ENCODE peak calls at places on chromosomes 6 and 20, in four cellular contexts. J is HFFc6, W is epithelial cell of prostate, U is AML-193. X is an unnamed sample.

GRCh38 chr6:31180500-31180899 is 10.0 kb upstream of the POU5F1 start:
- DNase-seq in U (no peak), W (no peak), J (no peak), X (peak)

GRCh38 chr6:142846459-142846831 is 98.5 kb downstream of the HIVEP2 start:
- DNase-seq in U (no peak), W (no peak), J (peak), X (no peak)

GRCh38 chr20:4519530-4519929 is 202.2 kb upstream of the PRND start:
- DNase-seq in J (no peak), U (peak), W (no peak), X (no peak)

GRCh38 chr6:40579101-40579500 is 8.1 kb downstream of the LRFN2 start:
- DNase-seq in W (no peak), J (no peak), U (no peak), X (no peak)

GRCh38 chr20:46571418-46571817 is 21.0 kb upstream of the OCSTAMP start:
- DNase-seq in J (no peak), W (no peak), U (no peak), X (no peak)

GRCh38 chr6:157224957-157225574 is 98.3 kb downstream of the TMEM242 start:
- DNase-seq in U (no peak), W (no peak), J (no peak), X (no peak)

GRCh38 chr6:134637847-134638438 is 312.0 kb downstream of the ALDH8A1 start:
- DNase-seq in J (no peak), W (no peak), U (no peak), X (no peak)

GRCh38 chr20:36493013-36493800 is 48.1 kb upstream of the MYL9 start:
- DNase-seq in W (no peak), J (no peak), U (peak), X (no peak)

GRCh38 chr6:45436544-45437440 is 59.1 kb upstream of the SUPT3H start:
- DNase-seq in W (no peak), U (peak), J (peak), X (no peak)

GRCh38 chr6:136487746-136488145 is 62.5 kb downstream of the MAP7 start:
- DNase-seq in U (no peak), J (no peak), W (no peak), X (no peak)

GRCh38 chr6:42727084-42727601 is 4.7 kb upstream of the PRPH2 start:
- DNase-seq in W (no peak), U (no peak), J (peak), X (no peak)

GRCh38 chr6:35596448-35597442 is 84.0 kb upstream of the TULP1 start:
- DNase-seq in W (no peak), U (no peak), J (peak), X (no peak)

GRCh38 chr6:66361886-66362285 is 654.9 kb upstream of the EYS start:
- DNase-seq in J (no peak), W (no peak), U (no peak), X (no peak)

GRCh38 chr6:42452171-42453026 is 673 bp upstream of the TRERF1 start:
- DNase-seq in W (no peak), U (peak), J (peak), X (peak)

GRCh38 chr20:6697228-6697972 is 70.1 kb upstream of the BMP2 start:
- DNase-seq in J (no peak), W (no peak), U (no peak), X (no peak)

GRCh38 chr6:7723041-7723447 is 2.9 kb upstream of the BMP6 start:
- DNase-seq in U (peak), J (peak), W (no peak), X (no peak)

GRCh38 chr6:9140181-9140580 is 704.8 kb upstream of the SLC35B3 start:
- DNase-seq in W (no peak), J (no peak), U (no peak), X (no peak)

GRCh38 chr6:84033523-84034451 is at the start of gene MRAP2:
- DNase-seq in J (no peak), U (no peak), W (no peak), X (no peak)

GRCh38 chr6:137165375-137166246 is 7.8 kb downstream of the IL22RA2 start:
- DNase-seq in J (peak), U (peak), W (no peak), X (no peak)

GRCh38 chr6:45923831-45924391 is 91.7 kb downstream of the CLIC5 start:
- DNase-seq in J (peak), W (peak), U (no peak), X (no peak)

GRCh38 chr6:89574860-89575561 is 63.5 kb downstream of the LYRM2 start:
- DNase-seq in U (no peak), J (no peak), W (no peak), X (no peak)

GRCh38 chr20:18428490-18429173 is 38.2 kb downstream of the DZANK1 start:
- DNase-seq in U (no peak), W (no peak), J (no peak), X (no peak)

GRCh38 chr6:37696841-37697735 is 595 bp downstream of the MDGA1 start:
- DNase-seq in J (no peak), U (no peak), W (no peak), X (no peak)

GRCh38 chr20:9068232-9068781 is 580 bp upstream of the PLCB4 start:
- DNase-seq in J (no peak), U (no peak), W (no peak), X (no peak)

GRCh38 chr6:41560440-41561192 is 14.4 kb downstream of the FOXP4 start:
- DNase-seq in W (no peak), J (no peak), U (peak), X (no peak)

GRCh38 chr6:108383967-108384366 is 89.1 kb downstream of the AFG1L start:
- DNase-seq in W (no peak), J (peak), U (no peak), X (no peak)

GRCh38 chr6:166614589-166614988 is 12.5 kb downstream of the RPS6KA2 start:
- DNase-seq in J (no peak), W (no peak), U (no peak), X (no peak)

GRCh38 chr20:56626367-56627121 is 2.6 kb upstream of the TFAP2C start:
- DNase-seq in J (no peak), U (no peak), W (no peak), X (no peak)

GRCh38 chr6:43933111-43933885 is 163.3 kb downstream of the VEGFA start:
- DNase-seq in U (no peak), J (no peak), W (no peak), X (no peak)

GRCh38 chr6:125798734-125799510 is 8.2 kb downstream of the NCOA7 start:
- DNase-seq in J (no peak), W (no peak), U (peak), X (no peak)

GRCh38 chr20:49712918-49713778 is 530 bp downstream of the B4GALT5 start:
- DNase-seq in W (no peak), J (no peak), U (peak), X (no peak)

GRCh38 chr6:35091353-35092083 is 49.6 kb downstream of the TCP11 start:
- DNase-seq in J (no peak), W (no peak), U (no peak), X (no peak)

GRCh38 chr20:57618091-57618765 is 2.0 kb downstream of the ZBP1 start:
- DNase-seq in W (no peak), J (peak), U (no peak), X (no peak)

GRCh38 chr6:157644043-157644810 is 178.8 kb upstream of the SNX9 start:
- DNase-seq in U (peak), J (peak), W (no peak), X (no peak)

GRCh38 chr6:144559865-144560603 is 274.9 kb downstream of the UTRN start:
- DNase-seq in J (peak), W (no peak), U (no peak), X (no peak)

GRCh38 chr6:48183816-48184215 is 72.8 kb upstream of the PTCHD4 start:
- DNase-seq in J (no peak), W (no peak), U (no peak), X (no peak)

GRCh38 chr6:71745525-71745924 is 140.8 kb upstream of the RIMS1 start:
- DNase-seq in U (no peak), J (no peak), W (no peak), X (no peak)

GRCh38 chr6:158377866-158378265 is 65.6 kb downstream of the TULP4 start:
- DNase-seq in J (peak), U (no peak), W (peak), X (no peak)

GRCh38 chr20:37220796-37221195 is 40.8 kb downstream of the GHRH start:
- DNase-seq in J (peak), W (no peak), U (no peak), X (no peak)

GRCh38 chr20:24627926-24628325 is 158.5 kb downstream of the SYNDIG1 start:
- DNase-seq in J (no peak), U (no peak), W (no peak), X (no peak)

X was measured in HS-5.